ENCODE peak calls at places on chromosomes 12 and 14, in five cellular contexts. I is kidney, B is right atrium auricular region, U is gastrocnemius medialis, T is left ventricle myocardium inferior. K is an unnamed sample. For H3K4me1, the result is how much of the 10 kb centered on the place peaks cover.

GRCh38 chr12:52873832-52874572 is 25.2 kb upstream of the KRT78 start:
- DNase-seq in I (peak), B (peak), U (peak), T (peak), K (peak)

GRCh38 chr12:56801661-56802622 is 38.8 kb downstream of the HSD17B6 start:
- DNase-seq in I (no peak), B (no peak), U (no peak), T (no peak), K (no peak)

GRCh38 chr14:99430491-99430890 is 50.2 kb downstream of the SETD3 start:
- DNase-seq in I (peak), B (no peak), U (no peak), T (no peak), K (no peak)

GRCh38 chr12:9760699-9761406 is at the start of gene CD69:
- DNase-seq in I (no peak), B (no peak), U (no peak), T (no peak), K (no peak)

GRCh38 chr14:71206766-71207371 is 299.6 kb downstream of the PCNX1 start:
- DNase-seq in I (no peak), B (peak), U (no peak), T (peak), K (peak)

GRCh38 chr12:123431951-123432886 is 4.3 kb downstream of the RILPL2 start:
- DNase-seq in I (no peak), B (no peak), U (no peak), T (no peak), K (no peak)

GRCh38 chr14:31229638-31230229 is 22.1 kb upstream of the HECTD1 start:
- DNase-seq in I (no peak), B (peak), U (peak), T (peak), K (peak)

GRCh38 chr12:55720071-55720564 is at the start of gene RDH5:
- DNase-seq in I (no peak), B (peak), U (peak), T (peak), K (peak)

GRCh38 chr12:110349521-110350151 is 53.9 kb downstream of the ANAPC7 start:
- DNase-seq in I (no peak), B (no peak), U (no peak), T (no peak), K (no peak)

GRCh38 chr12:51449569-51450246 is 25.1 kb downstream of the SLC4A8 start:
- DNase-seq in I (no peak), B (no peak), U (no peak), T (no peak), K (no peak)

GRCh38 chr12:131267576-131267975 is 313.9 kb downstream of the ADGRD1 start:
- DNase-seq in I (peak), B (no peak), U (no peak), T (no peak), K (no peak)

GRCh38 chr12:98228619-98229538 is 286.5 kb upstream of the TMPO start:
- DNase-seq in I (no peak), B (no peak), U (no peak), T (no peak), K (no peak)

GRCh38 chr12:120468846-120469449 is 600 bp downstream of the SRSF9 start:
- DNase-seq in I (peak), B (no peak), U (no peak), T (peak), K (peak)

GRCh38 chr12:80045594-80045993 is 53.7 kb upstream of the OTOGL start:
- DNase-seq in I (no peak), B (no peak), U (no peak), T (no peak), K (no peak)

GRCh38 chr12:106428379-106428778 is 70.8 kb downstream of the POLR3B start:
- DNase-seq in I (no peak), B (no peak), U (peak), T (no peak), K (peak)

GRCh38 chr12:94938583-94938982 is 64.9 kb downstream of the NDUFA12 start:
- DNase-seq in I (no peak), B (no peak), U (no peak), T (no peak), K (no peak)

GRCh38 chr14:99468836-99469592 is 11.6 kb downstream of the SETD3 start:
- DNase-seq in I (no peak), B (no peak), U (no peak), T (no peak), K (no peak)

GRCh38 chr12:89245090-89245489 is 107.2 kb downstream of the DUSP6 start:
- DNase-seq in I (no peak), B (no peak), U (no peak), T (no peak), K (no peak)

GRCh38 chr12:82174936-82175335 is 183.3 kb downstream of the CCDC59 start:
- DNase-seq in I (no peak), B (no peak), U (no peak), T (no peak), K (no peak)

GRCh38 chr12:121224591-121224990 is 14.7 kb downstream of the P2RX4 start:
- DNase-seq in I (peak), B (no peak), U (no peak), T (no peak), K (peak)

GRCh38 chr12:80099259-80099658 is at the start of gene OTOGL:
- DNase-seq in I (no peak), B (no peak), U (no peak), T (no peak), K (no peak)

GRCh38 chr12:42180990-42181611 is 36.4 kb upstream of the GXYLT1 start:
- DNase-seq in I (no peak), B (no peak), U (no peak), T (no peak), K (no peak)

GRCh38 chr12:5705791-5706190 is 239.3 kb downstream of the ANO2 start:
- DNase-seq in I (no peak), B (no peak), U (no peak), T (no peak), K (no peak)

GRCh38 chr12:50948798-50949197 is 3.5 kb upstream of the HIGD1C start:
- DNase-seq in I (no peak), B (no peak), U (no peak), T (no peak), K (no peak)

GRCh38 chr12:89051065-89051677 is 301.1 kb downstream of the DUSP6 start:
- DNase-seq in I (no peak), B (no peak), U (no peak), T (no peak), K (no peak)

GRCh38 chr14:53951661-53952265 is 4.9 kb downstream of the BMP4 start:
- DNase-seq in I (peak), B (no peak), U (no peak), T (peak), K (peak)

GRCh38 chr12:116354950-116355779 is 77.7 kb upstream of the MED13L start:
- DNase-seq in I (no peak), B (no peak), U (no peak), T (no peak), K (no peak)

GRCh38 chr12:113190761-113191160 is 5.2 kb downstream of the RITA1 start:
- DNase-seq in I (no peak), B (no peak), U (no peak), T (no peak), K (no peak)

GRCh38 chr14:69719501-69719951 is 47.4 kb upstream of the SRSF5 start:
- DNase-seq in I (peak), B (peak), U (peak), T (peak), K (peak)

GRCh38 chr12:86158956-86159355 is 97.2 kb downstream of the MGAT4C start:
- DNase-seq in I (no peak), B (no peak), U (no peak), T (no peak), K (no peak)

GRCh38 chr14:77980475-77981321 is 180.8 kb downstream of the ADCK1 start:
- DNase-seq in I (peak), B (no peak), U (no peak), T (no peak), K (peak)

GRCh38 chr12:122422769-122423257 is 344 bp upstream of the CLIP1 start:
- DNase-seq in I (no peak), B (peak), U (no peak), T (peak), K (peak)

GRCh38 chr12:52951640-52952039 is 2.7 kb downstream of the KRT18 start:
- DNase-seq in I (no peak), B (no peak), U (no peak), T (no peak), K (no peak)

GRCh38 chr12:47686645-47687240 is 19.1 kb downstream of the RPAP3 start:
- DNase-seq in I (no peak), B (no peak), U (no peak), T (no peak), K (no peak)

GRCh38 chr14:104276435-104276834 is 138.0 kb downstream of the KIF26A start:
- DNase-seq in I (peak), B (no peak), U (no peak), T (no peak), K (no peak)

GRCh38 chr12:85059594-85059993 is 23.4 kb downstream of the LRRIQ1 start:
- DNase-seq in I (no peak), B (no peak), U (no peak), T (no peak), K (no peak)

GRCh38 chr14:31205681-31206535 is 1.7 kb downstream of the HECTD1 start:
- DNase-seq in I (no peak), B (no peak), U (no peak), T (no peak), K (no peak)

GRCh38 chr12:69610729-69611128 is at the start of gene LRRC10:
- DNase-seq in I (no peak), B (no peak), U (no peak), T (peak), K (no peak)
- H3K4me1 ChIP-seq in I (under half), B (under half), U (under half), T (under half), K (under half)

GRCh38 chr12:3231399-3231876 is 154.3 kb downstream of the TSPAN9 start:
- DNase-seq in I (no peak), B (no peak), U (peak), T (no peak), K (no peak)
- H3K4me1 ChIP-seq in I (under half), B (under half), U (under half), T (half or more), K (under half)

DNA sequence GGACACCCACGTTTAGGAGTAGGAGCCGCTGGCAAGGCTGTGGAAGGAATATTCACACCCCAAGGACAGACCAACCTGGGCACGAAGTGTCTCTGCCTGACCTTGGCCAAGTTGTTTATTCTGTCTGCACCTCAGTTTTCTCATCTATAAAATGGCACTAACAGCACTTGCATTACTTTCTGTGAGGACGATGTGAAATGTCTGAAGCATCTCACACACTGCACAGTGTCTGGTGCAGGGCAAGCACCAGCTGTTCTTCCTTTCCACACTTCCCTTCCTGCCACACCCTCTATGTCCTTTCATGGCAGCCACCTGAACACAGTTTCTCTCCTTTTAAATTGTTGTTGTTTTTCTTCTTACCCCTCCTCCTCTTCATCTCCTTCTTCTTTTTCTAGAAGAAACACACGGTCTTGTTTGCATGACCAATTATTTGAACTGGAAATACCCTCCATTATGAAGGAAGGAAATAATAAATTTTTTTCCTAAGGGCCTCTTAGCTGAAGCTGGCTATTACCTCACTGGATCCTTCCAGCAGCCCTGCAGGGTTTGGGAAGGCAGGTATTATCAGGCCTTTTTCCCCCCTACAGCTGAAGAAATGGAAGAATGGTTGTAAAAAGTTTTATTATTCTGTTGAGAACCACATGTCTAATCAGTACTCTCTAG is 42.9 kb upstream of the ATP23 start:
- DNase-seq in I (no peak), B (no peak), U (no peak), T (no peak), K (no peak)
- H3K4me1 ChIP-seq in I (under half), B (under half), U (half or more), T (half or more), K (under half)

GRCh38 chr14:94613720-94614644 is 1.8 kb downstream of the SERPINA3 start:
- DNase-seq in I (no peak), B (no peak), U (no peak), T (no peak), K (no peak)
- H3K4me1 ChIP-seq in I (under half), B (under half), U (under half), T (under half), K (under half)

GRCh38 chr12:3251067-3251466 is 173.9 kb downstream of the TSPAN9 start:
- DNase-seq in I (no peak), B (no peak), U (peak), T (no peak), K (no peak)
- H3K4me1 ChIP-seq in I (under half), B (under half), U (half or more), T (half or more), K (half or more)

GRCh38 chr12:124438415-124439056 is 128.9 kb downstream of the NCOR2 start:
- DNase-seq in I (no peak), B (no peak), U (no peak), T (no peak), K (no peak)
- H3K4me1 ChIP-seq in I (under half), B (under half), U (under half), T (half or more), K (under half)

GRCh38 chr12:6946033-6946919 is 2.5 kb downstream of the C12orf57 start:
- DNase-seq in I (peak), B (no peak), U (no peak), T (no peak), K (peak)
- H3K4me1 ChIP-seq in I (under half), B (under half), U (under half), T (half or more), K (under half)

GRCh38 chr14:24235804-24236688 is 3.3 kb downstream of the GMPR2 start:
- DNase-seq in I (no peak), B (no peak), U (no peak), T (no peak), K (no peak)

GRCh38 chr14:24238123-24238522 is 4.3 kb downstream of the TINF2 start:
- DNase-seq in I (no peak), B (no peak), U (no peak), T (no peak), K (peak)

GRCh38 chr14:24238527-24239037 is 3.8 kb downstream of the TINF2 start:
- DNase-seq in I (no peak), B (no peak), U (no peak), T (no peak), K (no peak)

GRCh38 chr14:24237463-24237955 is 4.8 kb downstream of the GMPR2 start:
- DNase-seq in I (no peak), B (no peak), U (peak), T (no peak), K (no peak)

GRCh38 chr14:24236689-24237462 is 4.1 kb downstream of the GMPR2 start:
- DNase-seq in I (no peak), B (no peak), U (no peak), T (no peak), K (no peak)
- H3K4me1 ChIP-seq in I (under half), B (under half), U (half or more), T (half or more), K (under half)

GRCh38 chr12:16348435-16349131 is 1.1 kb downstream of the MGST1 start:
- DNase-seq in I (no peak), B (no peak), U (no peak), T (no peak), K (no peak)

GRCh38 chr12:16349132-16349463 is 1.7 kb downstream of the MGST1 start:
- DNase-seq in I (no peak), B (peak), U (peak), T (peak), K (peak)

GRCh38 chr12:16345105-16345504 is 2.3 kb upstream of the MGST1 start:
- DNase-seq in I (no peak), B (no peak), U (no peak), T (no peak), K (no peak)

GRCh38 chr12:16347391-16348298 is at the start of gene MGST1:
- DNase-seq in I (no peak), B (peak), U (peak), T (peak), K (peak)

DNA sequence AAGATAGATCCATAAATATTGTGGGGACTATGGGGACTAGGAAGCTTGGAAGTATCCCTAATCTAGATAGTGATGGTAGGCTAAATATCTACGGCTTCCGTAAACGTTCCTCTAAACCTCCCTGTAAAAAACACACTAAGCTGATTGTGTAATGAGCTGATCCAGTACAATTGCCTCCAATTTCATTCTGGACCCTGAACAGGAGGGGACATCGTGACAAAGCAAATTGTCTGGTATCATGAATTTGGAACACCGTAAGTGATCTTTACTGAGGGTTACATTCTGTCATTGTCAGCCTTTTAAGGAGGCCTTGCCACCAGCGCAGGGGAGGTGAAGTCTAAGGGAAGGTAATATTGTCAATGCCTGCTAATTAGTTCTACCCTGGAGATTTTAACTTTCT is 514 bp upstream of the MGST1 start:
- DNase-seq in I (no peak), B (no peak), U (no peak), T (no peak), K (no peak)
- H3K4me1 ChIP-seq in I (under half), B (under half), U (under half), T (under half), K (under half)

K was measured in right cardiac atrium.